ENCODE peak calls at places on chromosomes 7 and 10, in eight cellular contexts. X is HCT116, G is uterus, L is tibial nerve, Y is thyroid gland, S is gastrocnemius medialis, W is suprapubic skin, V is ovary. C is an unnamed sample.
A peak's percentile ranks its signal among the peaks of the same experiment; 100 is the strongest.

GRCh38 chr7:134636008-134636449 is 10.6 kb upstream of the BPGM start:
- DNase-seq in X (no peak), G (no peak), L (no peak), Y (no peak), S (no peak), W (no peak), V (no peak), C (no peak)

GRCh38 chr7:91243591-91244368 is 20.5 kb upstream of the FZD1 start:
- DNase-seq in X (no peak), G (no peak), L (no peak), Y (no peak), S (no peak), W (no peak), V (no peak), C (no peak)

GRCh38 chr10:107732045-107732444 is 567.5 kb upstream of the SORCS1 start:
- DNase-seq in X (no peak), G (no peak), L (no peak), Y (no peak), S (peak; percentile 8), W (no peak), V (no peak), C (no peak)

GRCh38 chr10:33421789-33422188 is 87.3 kb upstream of the NRP1 start:
- DNase-seq in X (no peak), G (peak; percentile 48), L (peak; percentile 38), Y (peak; percentile 41), S (peak; percentile 22), W (no peak), V (no peak), C (no peak)

GRCh38 chr10:116836902-116837513 is 12.3 kb upstream of the ENO4 start:
- DNase-seq in X (no peak), G (no peak), L (no peak), Y (no peak), S (no peak), W (no peak), V (no peak), C (no peak)

GRCh38 chr7:51350195-51350896 is 33.7 kb upstream of the COBL start:
- DNase-seq in X (peak; percentile 51), G (no peak), L (no peak), Y (no peak), S (peak; percentile 18), W (no peak), V (no peak), C (no peak)

GRCh38 chr7:91267558-91267955 is 3.3 kb downstream of the FZD1 start:
- DNase-seq in X (no peak), G (no peak), L (peak; percentile 40), Y (peak; percentile 19), S (no peak), W (no peak), V (no peak), C (no peak)

GRCh38 chr10:33265621-33266020 is 68.8 kb downstream of the NRP1 start:
- DNase-seq in X (no peak), G (no peak), L (no peak), Y (no peak), S (no peak), W (no peak), V (no peak), C (no peak)

GRCh38 chr7:28269700-28270361 is 89.2 kb upstream of the JAZF1 start:
- DNase-seq in X (no peak), G (no peak), L (no peak), Y (no peak), S (no peak), W (no peak), V (no peak), C (peak; percentile 78)

GRCh38 chr10:89216056-89216455 is 8.9 kb upstream of the CH25H start:
- DNase-seq in X (no peak), G (no peak), L (no peak), Y (no peak), S (no peak), W (no peak), V (no peak), C (no peak)

GRCh38 chr7:107982918-107983389 is 20.0 kb downstream of the LAMB1 start:
- DNase-seq in X (no peak), G (peak; percentile 48), L (no peak), Y (no peak), S (no peak), W (no peak), V (no peak), C (no peak)

GRCh38 chr10:77605466-77605865 is 32.1 kb downstream of the KCNMA1 start:
- DNase-seq in X (no peak), G (no peak), L (no peak), Y (no peak), S (no peak), W (no peak), V (no peak), C (no peak)

GRCh38 chr7:70612811-70613210 is 519.1 kb upstream of the GALNT17 start:
- DNase-seq in X (no peak), G (no peak), L (no peak), Y (no peak), S (no peak), W (no peak), V (no peak), C (no peak)

GRCh38 chr7:70616821-70617220 is 515.1 kb upstream of the GALNT17 start:
- DNase-seq in X (no peak), G (no peak), L (no peak), Y (no peak), S (no peak), W (no peak), V (no peak), C (no peak)

GRCh38 chr7:70618020-70618551 is 513.9 kb upstream of the GALNT17 start:
- DNase-seq in X (no peak), G (no peak), L (no peak), Y (no peak), S (no peak), W (no peak), V (no peak), C (no peak)

GRCh38 chr7:70615066-70615465 is 516.9 kb upstream of the GALNT17 start:
- DNase-seq in X (no peak), G (no peak), L (no peak), Y (no peak), S (no peak), W (no peak), V (no peak), C (no peak)

DNA sequence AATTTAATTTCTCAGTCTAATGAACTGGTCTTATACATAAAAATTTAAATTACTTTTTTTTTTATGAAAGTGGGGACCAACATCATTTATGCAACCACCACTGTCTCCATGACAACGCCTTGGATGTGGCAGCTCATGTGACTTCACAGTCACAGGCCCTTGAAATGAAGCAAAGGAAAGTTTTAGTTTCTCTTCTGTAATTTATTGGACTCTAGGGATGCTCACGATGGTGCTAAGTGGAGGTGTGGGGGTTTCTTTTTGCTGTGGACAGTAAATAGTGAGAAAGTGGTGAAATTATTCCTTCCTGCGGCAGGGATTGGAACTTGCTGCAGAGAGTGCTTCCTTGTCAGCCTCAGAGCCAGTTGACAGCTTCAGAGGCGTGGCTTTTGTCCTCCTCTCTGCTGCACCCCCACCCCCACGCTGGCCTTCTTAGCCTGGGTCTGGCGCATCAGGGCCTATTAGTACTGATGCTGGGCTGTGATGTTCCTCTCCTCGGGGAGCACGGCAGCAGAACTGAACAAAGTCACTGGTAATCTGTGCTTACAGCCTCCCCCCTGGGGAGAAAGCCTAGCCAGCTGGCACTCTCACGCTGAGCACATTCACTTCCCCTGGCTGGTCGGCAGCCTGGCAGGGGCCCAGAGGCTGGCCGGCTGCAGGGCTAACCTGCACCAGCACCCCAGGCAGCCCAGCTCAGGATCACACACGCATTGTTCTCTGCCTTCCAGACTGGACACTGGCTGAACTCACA is 517.5 kb upstream of the GALNT17 start:
- DNase-seq in X (no peak), G (peak; percentile 45), L (peak; percentile 63), Y (peak; percentile 88), S (peak; percentile 79), W (peak; percentile 71), V (peak; percentile 86), C (peak; percentile 20)
- TF ChIP-seq POLR2A in X (no peak), G (no peak), L (no peak), Y (no peak), S (no peak), W (no peak), V (no peak), C (no peak)

DNA sequence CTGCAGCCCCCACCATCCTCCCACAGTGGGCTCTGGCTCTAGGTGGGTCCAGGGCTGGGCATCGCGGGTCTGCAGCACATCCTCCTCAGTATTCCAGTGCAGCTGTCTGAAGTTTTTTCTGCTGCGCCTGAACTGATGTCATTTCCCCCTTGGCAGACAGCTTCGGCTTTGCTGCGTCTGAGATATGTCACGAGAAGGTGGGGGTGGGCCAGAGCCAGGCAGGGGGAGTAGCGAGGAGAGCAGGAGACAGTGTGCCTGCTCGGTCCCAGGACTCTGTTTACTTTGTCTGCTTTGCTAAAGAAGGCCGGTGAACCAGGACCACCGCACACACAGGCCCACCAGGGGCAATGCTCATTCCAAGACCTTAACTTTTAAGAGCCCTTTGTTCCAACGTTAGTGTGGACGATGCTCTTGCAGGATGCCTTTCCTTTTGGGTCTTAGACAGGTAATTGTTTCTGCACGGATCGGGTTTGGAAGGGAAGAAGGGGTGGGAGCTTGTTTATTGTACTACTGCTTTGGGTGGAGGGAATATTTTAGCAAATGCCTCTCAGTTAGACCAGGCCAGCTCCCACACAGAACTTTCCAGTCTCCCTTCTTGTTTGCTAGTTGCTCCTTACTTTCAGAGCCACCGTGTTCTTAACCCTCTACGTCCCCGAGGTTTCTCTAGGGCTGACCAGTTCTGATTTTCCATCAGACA is 32.4 kb downstream of the WBP1L start:
- DNase-seq in X (no peak), G (peak; percentile 93), L (peak; percentile 86), Y (peak; percentile 85), S (peak; percentile 97), W (peak; percentile 89), V (peak; percentile 85), C (no peak)
- TF ChIP-seq POLR2A in X (no peak), G (peak; percentile 62), L (peak; percentile 43), Y (no peak), S (no peak), W (peak; percentile 76), V (peak; percentile 71), C (no peak)

GRCh38 chr10:94366382-94366781 is 3.6 kb upstream of the NOC3L start:
- DNase-seq in X (no peak), G (no peak), L (no peak), Y (no peak), S (no peak), W (no peak), V (no peak), C (no peak)

GRCh38 chr10:94363251-94363565 is 469 bp upstream of the NOC3L start:
- DNase-seq in X (no peak), G (no peak), L (no peak), Y (no peak), S (no peak), W (no peak), V (no peak), C (no peak)

GRCh38 chr10:94361161-94361794 is 1.5 kb downstream of the NOC3L start:
- DNase-seq in X (no peak), G (no peak), L (peak; percentile 30), Y (peak; percentile 77), S (peak; percentile 41), W (no peak), V (no peak), C (peak; percentile 33)

GRCh38 chr10:94364480-94364879 is 1.7 kb upstream of the NOC3L start:
- DNase-seq in X (no peak), G (no peak), L (no peak), Y (no peak), S (no peak), W (no peak), V (no peak), C (no peak)

GRCh38 chr10:94362360-94363250 is at the start of gene NOC3L:
- DNase-seq in X (peak; percentile 93), G (peak; percentile 94), L (peak; percentile 94), Y (peak; percentile 95), S (peak; percentile 92), W (peak; percentile 97), V (peak; percentile 97), C (peak; percentile 97)
- TF ChIP-seq POLR2A in X (peak; percentile 86), G (no peak), L (no peak), Y (no peak), S (no peak), W (no peak), V (no peak), C (peak; percentile 94)

GRCh38 chr7:96321670-96322372 is at the start of gene SLC25A13:
- DNase-seq in X (peak; percentile 75), G (peak; percentile 78), L (peak; percentile 81), Y (peak; percentile 96), S (peak; percentile 94), W (peak; percentile 91), V (peak; percentile 94), C (peak; percentile 94)
- TF ChIP-seq POLR2A in X (peak; percentile 4), G (peak; percentile 67), L (peak; percentile 57), Y (no peak), S (peak; percentile 84), W (peak; percentile 39), V (peak; percentile 78), C (peak; percentile 48)

C was measured in NB4.